ENCODE peak calls at places on chromosomes 4 and X, in ten cellular contexts. F is fibroblast of lung, L is spleen, R is left ventricle myocardium inferior, S is IMR-90, Z is endothelial cell of umbilical vein, X is HCT116, E is body of pancreas, K is BE2C, N is cardiac muscle cell. C is an unnamed sample. For H3K4me1 and H3K27me3, the result is how much of the 10 kb centered on the place peaks cover.

GRCh38 chrX:7706032-7706431 is 136.9 kb upstream of the VCX start:
- DNase-seq in F (peak), L (no peak), R (no peak), S (no peak), Z (no peak), X (no peak), E (no peak), K (no peak), N (no peak), C (no peak)

GRCh38 chr4:128350449-128351045 is 62.9 kb upstream of the PGRMC2 start:
- DNase-seq in F (no peak), L (no peak), R (no peak), S (no peak), Z (no peak), X (no peak), E (no peak), K (no peak), N (no peak), C (no peak)

GRCh38 chr4:7285244-7286122 is 93.1 kb downstream of the SORCS2 start:
- DNase-seq in F (no peak), L (no peak), R (no peak), S (no peak), Z (no peak), X (no peak), E (no peak), K (no peak), N (no peak), C (no peak)

GRCh38 chrX:51332188-51332942 is at the start of gene NUDT10:
- DNase-seq in F (peak), L (peak), R (peak), S (peak), Z (peak), X (no peak), E (peak), K (peak), N (peak), C (no peak)

GRCh38 chrX:12791253-12792228 is at the start of gene PRPS2:
- DNase-seq in F (peak), L (peak), R (peak), S (peak), Z (peak), X (no peak), E (peak), K (peak), N (peak), C (no peak)

GRCh38 chrX:119045884-119046283 is 26.9 kb upstream of the CT47C1 start:
- DNase-seq in F (no peak), L (no peak), R (no peak), S (no peak), Z (no peak), X (no peak), E (no peak), K (no peak), N (no peak), C (no peak)

GRCh38 chr4:153153339-153153851 is 50.8 kb upstream of the TRIM2 start:
- DNase-seq in F (peak), L (peak), R (peak), S (peak), Z (peak), X (no peak), E (peak), K (peak), N (peak), C (no peak)

GRCh38 chrX:152399395-152399794 is 51.7 kb downstream of the GABRA3 start:
- DNase-seq in F (no peak), L (no peak), R (no peak), S (no peak), Z (no peak), X (no peak), E (no peak), K (no peak), N (no peak), C (no peak)

GRCh38 chr4:161256716-161257115 is 907.1 kb downstream of the FSTL5 start:
- DNase-seq in F (no peak), L (no peak), R (no peak), S (no peak), Z (peak), X (peak), E (no peak), K (peak), N (no peak), C (peak)

GRCh38 chr4:142840516-142841123 is 5.5 kb downstream of the INPP4B start:
- DNase-seq in F (peak), L (no peak), R (no peak), S (peak), Z (peak), X (peak), E (no peak), K (no peak), N (peak), C (peak)

GRCh38 chrX:10085223-10085622 is 71.6 kb upstream of the CLCN4 start:
- DNase-seq in F (no peak), L (no peak), R (no peak), S (no peak), Z (peak), X (no peak), E (no peak), K (no peak), N (no peak), C (no peak)

DNA sequence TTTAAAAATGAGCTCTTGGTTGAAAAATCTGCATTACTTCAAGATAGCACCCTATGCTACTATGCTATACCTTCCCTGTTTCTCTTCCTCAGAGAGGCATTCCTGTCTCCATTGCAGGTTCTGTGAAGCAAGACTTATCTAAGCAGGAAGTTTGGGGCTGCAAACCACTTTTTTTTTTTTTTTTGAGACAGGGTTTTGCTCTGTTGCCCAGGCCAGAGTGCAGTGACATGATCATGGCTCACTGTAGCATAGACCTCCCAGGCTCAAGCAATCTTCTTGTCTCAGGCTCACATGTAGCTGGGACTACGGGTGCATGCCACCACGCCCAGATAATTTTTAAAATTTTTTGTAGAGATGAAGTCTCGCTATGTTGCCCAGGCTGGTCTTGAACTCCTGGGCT is 4.0 kb upstream of the CCNG2 start:
- DNase-seq in F (no peak), L (no peak), R (no peak), S (no peak), Z (no peak), X (no peak), E (no peak), K (no peak), N (no peak), C (no peak)
- H3K4me1 ChIP-seq in F (under half), L (under half), R (under half), S (under half), Z (under half), X (under half), E (under half), K (under half), N (under half), C (under half)

GRCh38 chrX:24693453-24694202 is at the start of gene POLA1:
- DNase-seq in F (peak), L (peak), R (peak), S (peak), Z (peak), X (peak), E (peak), K (peak), N (peak), C (peak)
- TF ChIP-seq CTCF in F (peak), L (no peak), R (peak), S (peak), Z (no peak), X (peak), E (no peak), K (peak), N (peak), C (peak)

GRCh38 chrX:79336869-79337815 is 30.0 kb downstream of the ITM2A start:
- DNase-seq in F (no peak), L (no peak), R (no peak), S (no peak), Z (no peak), X (no peak), E (no peak), K (no peak), N (no peak), C (no peak)
- H3K27me3 ChIP-seq in F (under half), L (under half), R (under half), S (under half), Z (under half), X (under half), E (under half), K (under half), N (under half), C (under half)

GRCh38 chr4:41172772-41173171 is 41.6 kb downstream of the APBB2 start:
- DNase-seq in F (no peak), L (no peak), R (no peak), S (no peak), Z (no peak), X (no peak), E (no peak), K (no peak), N (no peak), C (no peak)
- H3K4me1 ChIP-seq in F (under half), L (under half), R (under half), S (under half), Z (under half), X (under half), E (under half), K (under half), N (under half), C (under half)

DNA sequence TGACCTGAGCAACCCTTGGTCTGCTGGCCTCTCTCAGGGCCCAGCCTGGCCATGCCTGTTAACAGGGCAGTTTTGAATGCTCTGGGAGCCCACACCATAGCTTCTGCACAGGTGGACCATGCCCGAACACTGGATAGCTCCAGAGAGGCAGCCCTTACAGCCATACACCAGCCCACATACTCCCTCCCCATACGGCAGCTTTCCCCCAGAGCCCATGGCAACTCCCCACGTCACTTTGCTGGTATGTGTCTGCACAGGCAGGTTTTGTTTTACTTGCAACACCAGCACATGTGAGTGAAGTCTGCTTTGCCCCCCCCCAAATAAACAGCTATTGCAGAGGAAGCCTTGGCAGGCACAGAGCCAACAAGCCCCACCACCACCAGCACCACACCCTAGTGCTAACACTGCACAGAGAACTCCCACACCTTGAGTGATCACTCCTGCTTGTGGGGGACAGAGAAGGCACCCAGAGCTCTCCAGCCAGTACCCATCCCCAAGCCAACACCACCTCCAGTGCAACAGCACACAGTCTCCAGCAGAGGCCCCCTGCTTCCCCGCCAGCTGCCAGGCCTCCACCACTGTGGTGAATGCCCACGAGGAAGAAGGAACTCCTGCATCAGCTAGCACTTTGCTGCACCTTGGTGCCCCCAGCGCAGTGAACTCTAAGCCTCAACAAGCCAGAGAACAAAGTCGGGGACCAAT is 87.3 kb downstream of the STPG2 start:
- DNase-seq in F (no peak), L (no peak), R (no peak), S (no peak), Z (no peak), X (no peak), E (no peak), K (peak), N (no peak), C (peak)
- TF ChIP-seq CTCF in F (no peak), L (no peak), R (no peak), S (no peak), Z (no peak), X (peak), E (no peak), K (peak), N (no peak), C (peak)

DNA sequence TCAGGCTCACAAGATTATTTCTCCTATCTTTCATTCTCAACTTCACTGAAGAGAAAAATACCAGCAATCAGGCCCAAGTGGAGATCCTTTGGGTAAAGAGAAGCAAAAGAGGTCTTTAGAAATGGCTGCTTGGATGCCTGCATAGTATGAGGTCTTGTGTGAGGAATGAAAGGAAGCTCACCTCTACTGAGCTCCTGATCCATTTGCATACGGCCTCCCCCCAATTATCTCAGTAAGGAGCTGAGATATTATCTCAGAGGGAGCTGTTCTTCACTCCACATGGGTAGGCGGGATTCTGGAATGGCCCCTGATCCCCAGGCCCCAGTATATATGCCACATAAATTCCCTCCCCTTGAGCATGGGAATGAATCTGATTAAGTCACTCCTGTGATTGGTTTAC is 75.8 kb downstream of the EVC2 start:
- DNase-seq in F (no peak), L (no peak), R (no peak), S (no peak), Z (no peak), X (no peak), E (no peak), K (no peak), N (no peak), C (no peak)
- H3K27me3 ChIP-seq in F (under half), L (under half), R (under half), S (under half), Z (under half), X (under half), E (under half), K (under half), N (under half), C (under half)

C was measured in foreskin keratinocyte.